ENCODE peak calls at places on chromosomes 2 and 18, in six cellular contexts. T is CD8-positive, alpha-beta memory T cell; X is stimulated activated CD4-positive, alpha-beta T cell treated with anti-CD3 and anti-CD28 coated beads, Interleukin-2, amount 100 ng/mL, for 48 hours; C is CD8-positive, alpha-beta T cell; J is activated CD4-positive, alpha-beta T cell treated with anti-CD3 and anti-CD28 coated beads, Interleukin-2, amount 10 ng/mL, durations not matched to agents 7 days and 5 days; A is caudate nucleus. Y is an unnamed sample.

GRCh38 chr2:239948100-239948881 is 76.9 kb downstream of the NDUFA10 start:
- DNase-seq in X (no peak), C (no peak), J (no peak), A (no peak), T (no peak), Y (no peak)

GRCh38 chr2:160271166-160272086 is 71.4 kb upstream of the ITGB6 start:
- DNase-seq in A (no peak), J (no peak), X (no peak), T (no peak), C (no peak), Y (no peak)

GRCh38 chr18:67496469-67496868 is 20.1 kb downstream of the DSEL start:
- DNase-seq in J (no peak), X (no peak), A (no peak), C (no peak), T (no peak), Y (no peak)

GRCh38 chr18:36352384-36352783 is 54.9 kb downstream of the FHOD3 start:
- DNase-seq in T (no peak), J (no peak), X (no peak), A (no peak), C (no peak), Y (no peak)

GRCh38 chr2:121534007-121534406 is 3.3 kb downstream of the RNU4ATAC start:
- DNase-seq in C (no peak), A (no peak), J (no peak), X (no peak), T (no peak), Y (no peak)

GRCh38 chr2:12501469-12502147 is 215.1 kb upstream of the TRIB2 start:
- DNase-seq in C (peak), J (peak), X (peak), A (no peak), T (peak), Y (no peak)

GRCh38 chr2:102084651-102085050 is 57.9 kb upstream of the IL1R1 start:
- DNase-seq in T (no peak), J (no peak), A (no peak), C (no peak), X (no peak), Y (no peak)

GRCh38 chr2:105865222-105865913 is 120.7 kb downstream of the NCK2 start:
- DNase-seq in X (no peak), A (no peak), C (no peak), J (no peak), T (no peak), Y (no peak)